ENCODE peak calls at places on chromosome 20, in five cellular contexts. B is A549, L is GM12878, Z is HepG2, T is endothelial cell of umbilical vein. W is an unnamed sample.
A peak's percentile ranks its signal among the peaks of the same experiment; 100 is the strongest.

GRCh38 chr20:37318046-37318445 is 27.9 kb upstream of the SRC start:
- DNase-seq in B (no peak), L (no peak), Z (no peak), T (no peak), W (no peak)

GRCh38 chr20:14445310-14445709 is 107.9 kb upstream of the FLRT3 start:
- DNase-seq in B (no peak), L (no peak), Z (no peak), T (peak; percentile 81), W (no peak)

GRCh38 chr20:25038591-25039015 is 19.3 kb downstream of the ACSS1 start:
- DNase-seq in B (no peak), L (no peak), Z (no peak), T (no peak), W (no peak)

GRCh38 chr20:24677626-24678328 is 208.3 kb downstream of the SYNDIG1 start:
- DNase-seq in B (no peak), L (no peak), Z (no peak), T (no peak), W (no peak)

GRCh38 chr20:3674995-3675900 is 6.6 kb downstream of the ADAM33 start:
- DNase-seq in B (no peak), L (no peak), Z (no peak), T (no peak), W (no peak)

GRCh38 chr20:34997171-34997570 is 41.5 kb downstream of the MYH7B start:
- DNase-seq in B (no peak), L (no peak), Z (no peak), T (no peak), W (peak; percentile 63)

GRCh38 chr20:62755817-62756724 is 40.2 kb upstream of the MRGBP start:
- DNase-seq in B (no peak), L (no peak), Z (no peak), T (no peak), W (no peak)

GRCh38 chr20:60586417-60587105 is 628.3 kb downstream of the CDH26 start:
- DNase-seq in B (no peak), L (no peak), Z (no peak), T (no peak), W (no peak)

GRCh38 chr20:31747640-31748039 is 8.6 kb downstream of the TPX2 start:
- DNase-seq in B (no peak), L (no peak), Z (no peak), T (no peak), W (no peak)

GRCh38 chr20:38307371-38308046 is 3.6 kb downstream of the BPI start:
- DNase-seq in B (no peak), L (no peak), Z (no peak), T (no peak), W (peak; percentile 94)

GRCh38 chr20:2751868-2752630 is 48.4 kb downstream of the CPXM1 start:
- DNase-seq in B (peak; percentile 42), L (no peak), Z (no peak), T (no peak), W (peak; percentile 53)

GRCh38 chr20:48727226-48727625 is 100.6 kb downstream of the PREX1 start:
- DNase-seq in B (no peak), L (no peak), Z (no peak), T (no peak), W (no peak)

GRCh38 chr20:35146299-35146921 is 726 bp downstream of the EDEM2 start:
- DNase-seq in B (no peak), L (no peak), Z (peak; percentile 56), T (peak; percentile 42), W (peak; percentile 51)

GRCh38 chr20:62925420-62926228 is 681 bp downstream of the DIDO1 start:
- DNase-seq in B (peak; percentile 34), L (no peak), Z (no peak), T (no peak), W (peak; percentile 80)

GRCh38 chr20:8874437-8874836 is 194.4 kb upstream of the PLCB4 start:
- DNase-seq in B (no peak), L (no peak), Z (no peak), T (no peak), W (no peak)

GRCh38 chr20:37358366-37359150 is 12.6 kb downstream of the SRC start:
- DNase-seq in B (no peak), L (no peak), Z (no peak), T (no peak), W (no peak)

GRCh38 chr20:61436268-61436667 is 184.2 kb downstream of the CDH4 start:
- DNase-seq in B (no peak), L (no peak), Z (no peak), T (no peak), W (no peak)

GRCh38 chr20:24795444-24795843 is 153.6 kb upstream of the CST7 start:
- DNase-seq in B (no peak), L (no peak), Z (no peak), T (no peak), W (no peak)

GRCh38 chr20:50189681-50190250 is 864 bp upstream of the CEBPB start:
- DNase-seq in B (peak; percentile 59), L (no peak), Z (peak; percentile 79), T (no peak), W (peak; percentile 49)

GRCh38 chr20:41135187-41135887 is 2.0 kb upstream of the PLCG1 start:
- DNase-seq in B (peak; percentile 44), L (no peak), Z (peak; percentile 70), T (peak; percentile 53), W (peak; percentile 70)

GRCh38 chr20:56440346-56441007 is 27.9 kb upstream of the RTF2 start:
- DNase-seq in B (no peak), L (peak; percentile 58), Z (no peak), T (no peak), W (peak; percentile 83)

GRCh38 chr20:64038252-64038578 is 2.2 kb downstream of the C20orf204 start:
- DNase-seq in B (no peak), L (no peak), Z (no peak), T (no peak), W (no peak)

GRCh38 chr20:36435799-36436541 is 105.3 kb upstream of the MYL9 start:
- DNase-seq in B (peak; percentile 89), L (no peak), Z (peak; percentile 50), T (peak; percentile 78), W (peak; percentile 43)

DNA sequence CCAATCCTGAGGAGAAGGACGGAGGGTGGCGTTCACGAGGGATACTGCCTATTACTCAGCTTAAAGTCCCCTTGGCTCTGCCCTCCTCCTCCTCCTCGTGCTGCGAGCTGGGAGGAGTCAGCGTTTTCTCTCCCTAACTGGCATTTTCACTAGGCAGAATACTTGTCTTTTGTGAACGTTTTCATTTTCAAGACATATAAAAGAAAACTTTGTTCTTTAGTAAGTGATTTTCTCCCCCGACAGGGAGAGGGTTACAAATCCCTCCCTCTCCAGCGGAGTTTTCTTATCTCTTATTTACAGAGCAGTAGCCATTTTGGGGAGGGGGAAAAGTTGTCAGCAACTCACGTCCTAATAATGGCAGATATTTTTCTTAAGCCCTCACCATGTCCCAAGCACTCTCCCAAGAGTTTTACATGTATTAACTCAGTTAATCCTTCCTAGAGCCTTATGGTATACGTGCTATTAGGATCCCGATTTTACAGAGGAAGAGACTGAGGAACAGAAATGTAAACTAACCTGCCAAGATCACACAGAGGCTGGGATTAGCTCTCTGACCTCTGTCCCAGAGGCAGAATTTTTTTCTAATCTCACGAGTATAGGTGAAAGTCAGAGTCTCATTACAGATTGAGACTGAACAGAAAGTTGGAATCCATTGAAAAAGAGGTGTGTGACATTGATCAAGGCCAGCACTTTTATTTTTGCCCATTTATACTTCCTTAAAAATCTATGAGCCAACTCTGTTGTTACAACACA is 30.0 kb upstream of the ZNF217 start:
- DNase-seq in B (peak; percentile 88), L (peak; percentile 60), Z (peak; percentile 77), T (peak; percentile 85), W (peak; percentile 87)
- TF ChIP-seq POLR2A in B (no peak), L (peak; percentile 61), Z (peak; percentile 81), T (no peak), W (peak; percentile 64)

GRCh38 chr20:47217482-47218446 is 138.7 kb downstream of the ZMYND8 start:
- DNase-seq in B (no peak), L (no peak), Z (no peak), T (no peak), W (no peak)

GRCh38 chr20:47216819-47217410 is 139.6 kb downstream of the ZMYND8 start:
- DNase-seq in B (no peak), L (no peak), Z (no peak), T (no peak), W (no peak)

GRCh38 chr20:47222728-47223127 is 133.8 kb downstream of the ZMYND8 start:
- DNase-seq in B (no peak), L (no peak), Z (no peak), T (no peak), W (no peak)

GRCh38 chr20:47221036-47221625 is 135.4 kb downstream of the ZMYND8 start:
- DNase-seq in B (no peak), L (peak; percentile 24), Z (no peak), T (no peak), W (no peak)

GRCh38 chr20:47220161-47220582 is 136.3 kb downstream of the ZMYND8 start:
- DNase-seq in B (peak; percentile 49), L (no peak), Z (peak; percentile 61), T (peak; percentile 32), W (peak; percentile 68)
- TF ChIP-seq MYC in B (no peak), L (no peak), Z (no peak), T (no peak), W (no peak)

DNA sequence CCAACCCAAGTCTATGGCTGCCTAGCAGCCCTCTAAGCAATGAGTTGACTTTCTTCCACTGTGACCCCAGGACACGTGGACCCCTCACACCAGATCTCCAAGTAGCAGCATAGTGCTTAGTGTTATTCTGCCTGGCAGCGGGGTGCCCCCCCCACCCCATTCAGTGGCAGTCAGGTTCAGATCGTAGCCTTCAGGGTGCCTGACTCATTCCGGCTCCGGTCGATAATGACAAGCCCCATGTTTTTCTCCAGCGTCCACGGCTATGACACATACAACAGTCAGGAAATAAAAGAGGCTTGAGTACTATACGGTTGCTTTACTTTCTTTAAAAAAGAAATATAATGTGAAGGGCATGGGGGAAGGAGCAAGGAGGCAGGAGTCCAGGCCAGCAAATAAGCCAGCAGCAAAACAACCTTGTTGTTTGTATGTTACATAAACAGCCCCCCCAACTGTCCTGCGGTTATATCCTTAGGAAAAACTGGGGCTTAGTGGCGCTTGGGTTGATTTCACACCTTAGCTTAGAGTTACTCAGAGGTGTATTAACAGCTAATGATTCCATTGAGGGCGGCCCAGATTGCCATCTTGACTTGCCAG is 23.1 kb downstream of the GNAS start:
- DNase-seq in B (no peak), L (no peak), Z (no peak), T (peak; percentile 55), W (no peak)
- TF ChIP-seq POLR2A in B (no peak), L (no peak), Z (no peak), T (no peak), W (no peak)

GRCh38 chr20:58388028-58388601 is 914 bp upstream of the VAPB start:
- DNase-seq in B (no peak), L (no peak), Z (no peak), T (no peak), W (no peak)

GRCh38 chr20:58390659-58391035 is 1.6 kb downstream of the VAPB start:
- DNase-seq in B (no peak), L (no peak), Z (no peak), T (no peak), W (no peak)

GRCh38 chr20:58389324-58389967 is 417 bp downstream of the VAPB start:
- DNase-seq in B (peak; percentile 42), L (no peak), Z (peak; percentile 26), T (peak; percentile 39), W (no peak)

GRCh38 chr20:58389968-58390658 is 1.1 kb downstream of the VAPB start:
- DNase-seq in B (no peak), L (no peak), Z (no peak), T (no peak), W (no peak)

DNA sequence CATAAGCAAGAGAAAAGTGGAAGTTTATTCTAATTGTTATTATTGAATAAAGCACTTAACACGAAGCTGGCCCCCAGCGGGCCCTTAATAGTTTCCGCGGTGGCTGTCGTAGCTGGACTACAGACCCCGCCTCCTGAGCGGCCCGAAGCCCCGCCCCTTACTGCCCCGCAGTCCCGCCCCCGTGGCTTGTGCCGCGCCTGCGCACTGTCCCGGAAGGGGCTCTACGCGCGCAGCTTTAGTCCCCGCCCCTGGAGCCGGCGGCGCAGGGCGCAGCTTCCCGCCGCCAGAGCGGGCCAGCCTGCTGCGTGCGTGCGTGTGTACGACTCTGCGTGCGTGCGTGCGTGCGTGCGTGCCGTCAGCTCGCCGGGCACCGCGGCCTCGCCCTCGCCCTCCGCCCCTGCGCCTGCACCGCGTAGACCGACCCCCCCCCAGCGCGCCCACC is at the start of gene VAPB:
- DNase-seq in B (peak; percentile 96), L (peak; percentile 88), Z (peak; percentile 95), T (peak; percentile 97), W (peak; percentile 97)
- TF ChIP-seq MYC in B (no peak), L (peak; percentile 31), Z (peak; percentile 83), T (no peak), W (peak; percentile 33)